ENCODE peak calls at places on chromosomes 16 and 17, in four cellular contexts. E is Karpas-422, K is IMR-90, R is DND-41. Y is an unnamed sample. For H4K20me1, the result is how much of the 10 kb centered on the place peaks cover.

GRCh38 chr17:59706900-59707181 is 389 bp downstream of the PTRH2 start:
- DNase-seq in E (peak), K (no peak), R (no peak), Y (no peak)

GRCh38 chr16:1174477-1175357 is 21.8 kb downstream of the CACNA1H start:
- DNase-seq in E (no peak), K (peak), R (no peak), Y (no peak)

GRCh38 chr16:29012913-29013641 is 28.2 kb downstream of the LAT start:
- DNase-seq in E (no peak), K (peak), R (no peak), Y (no peak)

GRCh38 chr16:80705596-80705995 is 98.8 kb downstream of the CDYL2 start:
- DNase-seq in E (no peak), K (no peak), R (no peak), Y (no peak)

GRCh38 chr17:9465216-9465921 is 110.3 kb downstream of the STX8 start:
- DNase-seq in E (no peak), K (peak), R (no peak), Y (no peak)

GRCh38 chr17:35804658-35805192 is 4.6 kb upstream of the TAF15 start:
- DNase-seq in E (peak), K (peak), R (peak), Y (peak)

GRCh38 chr17:33021731-33022408 is 30.2 kb downstream of the SPACA3 start:
- DNase-seq in E (no peak), K (peak), R (no peak), Y (peak)

GRCh38 chr16:80210787-80211186 is 330.0 kb upstream of the DYNLRB2 start:
- DNase-seq in E (no peak), K (no peak), R (no peak), Y (no peak)

GRCh38 chr16:6692874-6693273 is 639.8 kb upstream of the RBFOX1 start:
- DNase-seq in E (no peak), K (no peak), R (no peak), Y (no peak)

GRCh38 chr16:72985148-72985882 is 62.6 kb downstream of the ZFHX3 start:
- DNase-seq in E (no peak), K (peak), R (no peak), Y (no peak)

GRCh38 chr17:58487589-58488427 is at the start of gene HSF5:
- DNase-seq in E (no peak), K (no peak), R (no peak), Y (peak)

GRCh38 chr16:77596243-77596642 is 126.1 kb upstream of the NUDT7 start:
- DNase-seq in E (no peak), K (peak), R (no peak), Y (no peak)

GRCh38 chr17:6233856-6234255 is 163.7 kb downstream of the WSCD1 start:
- DNase-seq in E (no peak), K (no peak), R (no peak), Y (no peak)

GRCh38 chr17:6233339-6233738 is 163.2 kb downstream of the WSCD1 start:
- DNase-seq in E (no peak), K (no peak), R (no peak), Y (no peak)

GRCh38 chr17:6231886-6232767 is 161.9 kb downstream of the WSCD1 start:
- DNase-seq in E (no peak), K (no peak), R (no peak), Y (peak)

GRCh38 chr17:6232768-6233130 is 162.6 kb downstream of the WSCD1 start:
- DNase-seq in E (no peak), K (no peak), R (no peak), Y (no peak)

DNA sequence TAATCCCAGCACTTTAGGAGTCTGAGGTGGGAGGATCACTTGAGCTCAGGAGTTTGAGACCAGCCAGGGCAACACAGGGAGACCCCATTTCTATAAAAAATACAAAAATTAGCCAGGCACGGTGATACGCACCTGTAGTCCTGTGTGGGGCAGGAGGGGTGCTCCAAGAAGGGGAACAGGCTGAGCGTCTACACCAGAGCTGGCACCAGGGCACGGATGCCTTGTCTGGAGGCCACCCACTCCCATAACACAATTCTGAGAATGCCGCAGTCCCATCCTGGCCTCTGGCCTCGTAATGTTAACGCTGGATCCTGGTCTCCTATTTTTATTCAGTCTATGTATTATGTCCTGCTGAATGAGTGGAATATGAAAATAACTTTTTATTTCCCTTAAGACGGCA is 161.3 kb downstream of the WSCD1 start:
- DNase-seq in E (no peak), K (no peak), R (no peak), Y (no peak)
- H3K27ac ChIP-seq in E (no peak), K (no peak), R (no peak), Y (no peak)

GRCh38 chr17:81977211-81978091 is at the start of gene ASPSCR1:
- DNase-seq in E (peak), K (peak), R (peak), Y (peak)
- H2AFZ ChIP-seq in E (peak), K (peak), R (peak), Y (peak)

DNA sequence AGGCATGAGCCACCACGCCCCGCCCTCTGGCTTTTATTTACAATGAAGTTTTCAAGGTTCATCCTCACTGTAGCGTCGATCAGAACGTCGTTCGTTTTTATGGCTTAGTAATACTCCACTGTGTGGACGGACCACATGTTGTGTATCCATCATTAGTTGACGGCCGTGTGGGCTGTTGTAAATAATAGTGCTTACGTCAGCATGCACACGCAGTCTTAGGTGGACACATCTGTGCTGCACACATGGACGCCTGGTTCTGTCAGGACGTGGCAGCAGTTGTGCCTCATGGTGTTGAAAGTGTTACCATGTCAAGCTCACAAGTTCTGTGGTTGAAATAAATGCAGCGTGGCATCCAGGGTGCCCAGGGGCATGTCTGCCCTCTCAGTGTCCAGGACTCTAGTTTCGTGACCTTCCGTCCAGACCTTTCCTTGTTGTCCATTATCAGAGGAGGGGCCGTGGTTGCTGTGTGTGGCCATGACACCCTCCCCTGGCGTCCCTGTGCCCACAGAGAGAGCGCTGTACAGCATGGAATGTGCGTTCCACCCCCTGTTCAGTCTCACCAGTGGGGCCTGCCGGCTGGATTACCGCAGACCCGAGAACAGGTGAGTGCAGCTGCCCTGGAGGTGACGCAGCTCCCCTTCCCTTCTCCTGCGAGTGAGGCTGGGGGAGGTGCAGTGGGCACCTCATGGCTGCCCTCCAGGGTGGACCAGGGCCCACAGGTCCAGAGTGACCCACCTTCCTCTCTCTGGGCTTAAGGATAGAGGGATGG is 22.3 kb downstream of the TCF25 start:
- DNase-seq in E (no peak), K (no peak), R (no peak), Y (no peak)
- H4K20me1 ChIP-seq in E (under half), K (under half), R (under half), Y (under half)

GRCh38 chr17:47099451-47099986 is 89.6 kb downstream of the CDC27 start:
- DNase-seq in E (peak), K (no peak), R (no peak), Y (no peak)
- H3K27ac ChIP-seq in E (peak), K (peak), R (peak), Y (no peak)

DNA sequence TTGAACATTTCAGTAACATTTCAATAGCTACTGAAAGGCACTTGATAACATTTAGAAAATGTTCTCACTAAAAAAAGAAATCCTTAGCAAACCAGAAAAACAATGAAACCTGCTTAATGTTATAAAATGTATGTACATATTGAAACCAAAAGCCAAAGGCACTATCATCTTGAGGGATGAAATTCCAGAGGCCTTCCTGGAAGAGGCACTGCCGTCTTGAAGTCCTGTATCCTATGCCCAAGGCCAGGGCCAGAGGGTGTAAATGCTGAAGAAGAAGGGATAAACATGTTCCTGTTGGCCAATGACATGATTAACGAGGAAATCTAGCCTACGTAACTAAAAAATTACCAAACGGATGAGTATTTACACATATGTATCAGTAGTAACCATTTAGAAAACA is 57.0 kb upstream of the DNAH17 start:
- DNase-seq in E (no peak), K (no peak), R (no peak), Y (no peak)
- H2AFZ ChIP-seq in E (no peak), K (no peak), R (no peak), Y (no peak)